ENCODE peak calls at places on chromosomes 7 and 10, in six cellular contexts. One of them, this sample, is unnamed.

GRCh38 chr7:1457059-1457948 is 2.0 kb downstream of the MICALL2 start:
- DNase-seq in RWPE1: no peak
- DNase-seq in sigmoid colon: no peak
- DNase-seq in WTC11: no peak
- DNase-seq in thoracic aorta: no peak
- DNase-seq in brain microvascular endothelial cell: no peak
- DNase-seq in this sample: no peak

GRCh38 chr7:149422914-149423285 is 38.0 kb downstream of the ZNF777 start:
- DNase-seq in RWPE1: no peak
- DNase-seq in sigmoid colon: no peak
- DNase-seq in WTC11: peak; percentile 42
- DNase-seq in thoracic aorta: no peak
- DNase-seq in brain microvascular endothelial cell: no peak
- DNase-seq in this sample: no peak

GRCh38 chr10:86085686-86086085 is 280.9 kb downstream of the GRID1 start:
- DNase-seq in RWPE1: no peak
- DNase-seq in sigmoid colon: peak; percentile 37
- DNase-seq in WTC11: no peak
- DNase-seq in thoracic aorta: no peak
- DNase-seq in brain microvascular endothelial cell: no peak
- DNase-seq in this sample: no peak

GRCh38 chr10:60480865-60481563 is 91.3 kb upstream of the ANK3 start:
- DNase-seq in RWPE1: peak; percentile 70
- DNase-seq in sigmoid colon: no peak
- DNase-seq in WTC11: no peak
- DNase-seq in thoracic aorta: peak; percentile 2
- DNase-seq in brain microvascular endothelial cell: peak; percentile 63
- DNase-seq in this sample: no peak

GRCh38 chr7:15168489-15168888 is 265.9 kb upstream of the DGKB start:
- DNase-seq in RWPE1: no peak
- DNase-seq in sigmoid colon: no peak
- DNase-seq in WTC11: no peak
- DNase-seq in thoracic aorta: no peak
- DNase-seq in brain microvascular endothelial cell: no peak
- DNase-seq in this sample: no peak

GRCh38 chr7:90242369-90243168 is 2.4 kb upstream of the CFAP69 start:
- DNase-seq in RWPE1: no peak
- DNase-seq in sigmoid colon: no peak
- DNase-seq in WTC11: no peak
- DNase-seq in thoracic aorta: no peak
- DNase-seq in brain microvascular endothelial cell: no peak
- DNase-seq in this sample: no peak

GRCh38 chr7:46710927-46711326 is 789.9 kb upstream of the IGFBP3 start:
- DNase-seq in RWPE1: no peak
- DNase-seq in sigmoid colon: no peak
- DNase-seq in WTC11: no peak
- DNase-seq in thoracic aorta: no peak
- DNase-seq in brain microvascular endothelial cell: no peak
- DNase-seq in this sample: no peak

GRCh38 chr10:79022565-79023488 is 45.9 kb upstream of the ZMIZ1 start:
- DNase-seq in RWPE1: peak; percentile 58
- DNase-seq in sigmoid colon: peak; percentile 78
- DNase-seq in WTC11: peak; percentile 67
- DNase-seq in thoracic aorta: no peak
- DNase-seq in brain microvascular endothelial cell: no peak
- DNase-seq in this sample: peak; percentile 21

GRCh38 chr7:121798896-121799295 is 74.1 kb upstream of the PTPRZ1 start:
- DNase-seq in RWPE1: peak; percentile 10
- DNase-seq in sigmoid colon: no peak
- DNase-seq in WTC11: peak; percentile 21
- DNase-seq in thoracic aorta: no peak
- DNase-seq in brain microvascular endothelial cell: no peak
- DNase-seq in this sample: no peak

GRCh38 chr10:112083526-112083925 is 100.0 kb downstream of the GPAM start:
- DNase-seq in RWPE1: no peak
- DNase-seq in sigmoid colon: no peak
- DNase-seq in WTC11: no peak
- DNase-seq in thoracic aorta: no peak
- DNase-seq in brain microvascular endothelial cell: no peak
- DNase-seq in this sample: no peak

GRCh38 chr7:90178592-90179279 is 24.5 kb downstream of the STEAP1 start:
- DNase-seq in RWPE1: peak; percentile 62
- DNase-seq in sigmoid colon: no peak
- DNase-seq in WTC11: no peak
- DNase-seq in thoracic aorta: no peak
- DNase-seq in brain microvascular endothelial cell: peak; percentile 68
- DNase-seq in this sample: no peak

GRCh38 chr7:158473238-158473637 is 114.4 kb downstream of the PTPRN2 start:
- DNase-seq in RWPE1: no peak
- DNase-seq in sigmoid colon: no peak
- DNase-seq in WTC11: no peak
- DNase-seq in thoracic aorta: no peak
- DNase-seq in brain microvascular endothelial cell: no peak
- DNase-seq in this sample: peak; percentile 36

GRCh38 chr7:157745721-157746709 is 409.2 kb downstream of the DNAJB6 start:
- DNase-seq in RWPE1: no peak
- DNase-seq in sigmoid colon: no peak
- DNase-seq in WTC11: no peak
- DNase-seq in thoracic aorta: no peak
- DNase-seq in brain microvascular endothelial cell: no peak
- DNase-seq in this sample: no peak

GRCh38 chr7:20786049-20786412 is 655 bp downstream of the SP8 start:
- DNase-seq in RWPE1: no peak
- DNase-seq in sigmoid colon: no peak
- DNase-seq in WTC11: no peak
- DNase-seq in thoracic aorta: no peak
- DNase-seq in brain microvascular endothelial cell: no peak
- DNase-seq in this sample: no peak

GRCh38 chr7:23487670-23488069 is 17.4 kb upstream of the IGF2BP3 start:
- DNase-seq in RWPE1: no peak
- DNase-seq in sigmoid colon: no peak
- DNase-seq in WTC11: no peak
- DNase-seq in thoracic aorta: no peak
- DNase-seq in brain microvascular endothelial cell: no peak
- DNase-seq in this sample: no peak

GRCh38 chr10:12839941-12840611 is 161.4 kb downstream of the CCDC3 start:
- DNase-seq in RWPE1: no peak
- DNase-seq in sigmoid colon: no peak
- DNase-seq in WTC11: no peak
- DNase-seq in thoracic aorta: no peak
- DNase-seq in brain microvascular endothelial cell: peak; percentile 22
- DNase-seq in this sample: no peak

GRCh38 chr10:70616761-70617160 is 14.2 kb upstream of the PRF1 start:
- DNase-seq in RWPE1: no peak
- DNase-seq in sigmoid colon: no peak
- DNase-seq in WTC11: no peak
- DNase-seq in thoracic aorta: no peak
- DNase-seq in brain microvascular endothelial cell: no peak
- DNase-seq in this sample: no peak

GRCh38 chr10:83585686-83586085 is 553.6 kb upstream of the GHITM start:
- DNase-seq in RWPE1: no peak
- DNase-seq in sigmoid colon: no peak
- DNase-seq in WTC11: no peak
- DNase-seq in thoracic aorta: no peak
- DNase-seq in brain microvascular endothelial cell: no peak
- DNase-seq in this sample: no peak

DNA sequence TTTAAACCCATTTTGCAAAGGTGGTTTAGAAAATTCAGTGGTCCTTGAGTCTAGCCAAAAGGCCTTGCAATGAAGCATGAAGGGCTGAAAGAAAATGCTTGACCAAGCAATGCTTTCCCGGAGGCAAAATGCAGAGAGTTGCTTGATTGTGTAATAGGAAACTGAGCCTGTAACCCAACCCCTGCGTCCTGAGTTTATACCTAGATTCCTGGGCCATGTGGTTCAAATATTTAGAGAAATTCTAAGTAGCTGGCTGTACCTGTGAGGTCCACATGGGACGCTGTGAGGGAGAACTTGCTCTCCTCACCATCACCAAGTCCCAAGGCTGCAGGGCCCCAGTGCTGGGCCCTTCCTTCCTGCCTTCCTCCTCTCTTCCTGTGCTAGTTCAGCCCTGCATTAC is 45.7 kb downstream of the CXCL12 start:
- DNase-seq in RWPE1: no peak
- DNase-seq in sigmoid colon: no peak
- DNase-seq in WTC11: no peak
- DNase-seq in thoracic aorta: no peak
- DNase-seq in brain microvascular endothelial cell: no peak
- DNase-seq in this sample: no peak
- TF ChIP-seq CTCF in RWPE1: no peak
- TF ChIP-seq CTCF in sigmoid colon: no peak
- TF ChIP-seq CTCF in WTC11: no peak
- TF ChIP-seq CTCF in thoracic aorta: no peak
- TF ChIP-seq CTCF in brain microvascular endothelial cell: no peak
- TF ChIP-seq CTCF in this sample: no peak

GRCh38 chr7:35839860-35840854 is 39.3 kb downstream of the SEPTIN7 start:
- DNase-seq in RWPE1: peak; percentile 40
- DNase-seq in sigmoid colon: no peak
- DNase-seq in WTC11: no peak
- DNase-seq in thoracic aorta: no peak
- DNase-seq in brain microvascular endothelial cell: peak; percentile 14
- DNase-seq in this sample: no peak
- TF ChIP-seq CTCF in RWPE1: no peak
- TF ChIP-seq CTCF in sigmoid colon: no peak
- TF ChIP-seq CTCF in WTC11: no peak
- TF ChIP-seq CTCF in thoracic aorta: no peak
- TF ChIP-seq CTCF in brain microvascular endothelial cell: no peak
- TF ChIP-seq CTCF in this sample: no peak

GRCh38 chr7:21945374-21946227 is at the start of gene CDCA7L:
- DNase-seq in RWPE1: peak; percentile 96
- DNase-seq in sigmoid colon: peak; percentile 87
- DNase-seq in WTC11: peak; percentile 84
- DNase-seq in thoracic aorta: no peak
- DNase-seq in brain microvascular endothelial cell: peak; percentile 54
- DNase-seq in this sample: peak; percentile 78
- TF ChIP-seq CTCF in RWPE1: peak; percentile 0
- TF ChIP-seq CTCF in sigmoid colon: no peak
- TF ChIP-seq CTCF in WTC11: no peak
- TF ChIP-seq CTCF in thoracic aorta: no peak
- TF ChIP-seq CTCF in brain microvascular endothelial cell: no peak
- TF ChIP-seq CTCF in this sample: no peak

GRCh38 chr10:103949728-103950127 is 17.2 kb upstream of the SLK start:
- DNase-seq in RWPE1: no peak
- DNase-seq in sigmoid colon: no peak
- DNase-seq in WTC11: no peak
- DNase-seq in thoracic aorta: no peak
- DNase-seq in brain microvascular endothelial cell: no peak
- DNase-seq in this sample: no peak
- TF ChIP-seq CTCF in RWPE1: no peak
- TF ChIP-seq CTCF in sigmoid colon: no peak
- TF ChIP-seq CTCF in WTC11: no peak
- TF ChIP-seq CTCF in thoracic aorta: no peak
- TF ChIP-seq CTCF in brain microvascular endothelial cell: no peak
- TF ChIP-seq CTCF in this sample: no peak

GRCh38 chr10:99276848-99277486 is 41.3 kb upstream of the HPSE2 start:
- DNase-seq in RWPE1: peak; percentile 30
- DNase-seq in sigmoid colon: no peak
- DNase-seq in WTC11: no peak
- DNase-seq in thoracic aorta: no peak
- DNase-seq in brain microvascular endothelial cell: peak; percentile 9
- DNase-seq in this sample: no peak
- TF ChIP-seq CTCF in RWPE1: peak; percentile 18
- TF ChIP-seq CTCF in sigmoid colon: no peak
- TF ChIP-seq CTCF in WTC11: peak; percentile 49
- TF ChIP-seq CTCF in thoracic aorta: no peak
- TF ChIP-seq CTCF in brain microvascular endothelial cell: peak; percentile 32
- TF ChIP-seq CTCF in this sample: peak; percentile 69

DNA sequence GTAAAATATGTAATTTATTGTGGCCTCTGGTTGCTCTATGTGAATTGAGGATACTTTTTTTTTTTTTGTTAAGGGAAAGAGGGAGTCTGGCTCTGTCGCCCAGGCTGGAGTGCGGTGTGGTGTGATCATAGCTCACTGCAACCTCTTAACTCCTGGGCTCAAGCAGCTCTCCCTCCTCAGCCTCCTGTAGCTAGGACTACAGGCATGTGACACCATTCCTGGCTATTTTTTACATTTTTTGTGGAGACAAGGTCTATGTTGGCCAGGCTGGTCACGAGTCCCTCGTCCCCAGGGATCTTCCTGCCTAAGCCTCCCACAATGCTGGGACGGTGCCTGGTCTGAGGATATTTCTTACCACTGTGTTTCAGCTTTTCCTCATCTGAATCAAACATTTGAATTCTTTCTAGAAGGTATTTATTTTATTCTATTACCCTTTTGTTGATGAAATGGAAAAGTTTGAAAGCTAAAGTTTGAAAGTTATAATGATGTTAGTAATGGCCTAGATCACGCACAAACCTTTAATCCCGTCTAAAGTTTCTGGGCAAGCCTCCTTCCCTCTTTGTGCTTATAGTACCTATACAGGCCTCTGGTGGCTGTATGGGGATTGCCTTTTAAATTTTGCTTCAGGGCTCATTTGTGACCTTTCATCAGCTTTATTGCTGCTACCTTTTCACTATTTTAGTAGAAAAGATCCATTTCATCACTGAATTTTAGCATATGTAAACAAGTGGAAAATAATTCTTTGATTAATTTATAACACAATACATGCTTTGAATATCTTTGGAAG is 2.0 kb downstream of the IFRD1 start:
- DNase-seq in RWPE1: peak; percentile 35
- DNase-seq in sigmoid colon: peak; percentile 88
- DNase-seq in WTC11: no peak
- DNase-seq in thoracic aorta: peak; percentile 16
- DNase-seq in brain microvascular endothelial cell: peak; percentile 54
- DNase-seq in this sample: peak; percentile 47
- TF ChIP-seq CTCF in RWPE1: peak; percentile 53
- TF ChIP-seq CTCF in sigmoid colon: no peak
- TF ChIP-seq CTCF in WTC11: no peak
- TF ChIP-seq CTCF in thoracic aorta: no peak
- TF ChIP-seq CTCF in brain microvascular endothelial cell: peak; percentile 42
- TF ChIP-seq CTCF in this sample: peak; percentile 28

GRCh38 chr10:89391882-89392756 is at the start of gene IFIT1:
- DNase-seq in RWPE1: peak; percentile 94
- DNase-seq in sigmoid colon: peak; percentile 81
- DNase-seq in WTC11: no peak
- DNase-seq in thoracic aorta: peak; percentile 31
- DNase-seq in brain microvascular endothelial cell: peak; percentile 78
- DNase-seq in this sample: no peak
- TF ChIP-seq CTCF in RWPE1: no peak
- TF ChIP-seq CTCF in sigmoid colon: no peak
- TF ChIP-seq CTCF in WTC11: no peak
- TF ChIP-seq CTCF in thoracic aorta: no peak
- TF ChIP-seq CTCF in brain microvascular endothelial cell: no peak
- TF ChIP-seq CTCF in this sample: no peak

GRCh38 chr7:85030893-85031292 is 156.0 kb downstream of the SEMA3D start:
- DNase-seq in RWPE1: peak; percentile 25
- DNase-seq in sigmoid colon: no peak
- DNase-seq in WTC11: no peak
- DNase-seq in thoracic aorta: no peak
- DNase-seq in brain microvascular endothelial cell: peak; percentile 14
- DNase-seq in this sample: no peak
- TF ChIP-seq CTCF in RWPE1: peak; percentile 74
- TF ChIP-seq CTCF in sigmoid colon: peak; percentile 9
- TF ChIP-seq CTCF in WTC11: no peak
- TF ChIP-seq CTCF in thoracic aorta: peak; percentile 50
- TF ChIP-seq CTCF in brain microvascular endothelial cell: no peak
- TF ChIP-seq CTCF in this sample: peak; percentile 56

This sample was measured in nephron progenitor cell.